ENCODE peak calls at places on chromosomes 16 and 17, in nine cellular contexts. One of them, this sample, is unnamed.

GRCh38 chr16:6967796-6968195 is 364.8 kb upstream of the RBFOX1 start:
- DNase-seq in RPMI8226: no peak
- DNase-seq in activated CD8-positive, alpha-beta memory T cell treated with anti-CD3 and anti-CD28 coated beads for 1 hour: no peak
- DNase-seq in cardiac septum: no peak
- DNase-seq in stimulated activated CD4-positive, alpha-beta T cell treated with anti-CD3 and anti-CD28 coated beads, Interleukin-2, amount 100 ng/mL, for 24 hours: no peak
- DNase-seq in NCI-H460: no peak
- DNase-seq in lower leg skin: no peak
- DNase-seq in ELR: no peak
- DNase-seq in upper lobe of left lung: no peak
- DNase-seq in this sample: no peak

GRCh38 chr17:80497726-80498241 is 21.4 kb upstream of the NPTX1 start:
- DNase-seq in RPMI8226: no peak
- DNase-seq in activated CD8-positive, alpha-beta memory T cell treated with anti-CD3 and anti-CD28 coated beads for 1 hour: no peak
- DNase-seq in cardiac septum: no peak
- DNase-seq in stimulated activated CD4-positive, alpha-beta T cell treated with anti-CD3 and anti-CD28 coated beads, Interleukin-2, amount 100 ng/mL, for 24 hours: no peak
- DNase-seq in NCI-H460: no peak
- DNase-seq in lower leg skin: no peak
- DNase-seq in ELR: peak
- DNase-seq in upper lobe of left lung: no peak
- DNase-seq in this sample: no peak

GRCh38 chr17:63950940-63951907 is 19.1 kb upstream of the CD79B start:
- DNase-seq in RPMI8226: peak
- DNase-seq in activated CD8-positive, alpha-beta memory T cell treated with anti-CD3 and anti-CD28 coated beads for 1 hour: no peak
- DNase-seq in cardiac septum: no peak
- DNase-seq in stimulated activated CD4-positive, alpha-beta T cell treated with anti-CD3 and anti-CD28 coated beads, Interleukin-2, amount 100 ng/mL, for 24 hours: peak
- DNase-seq in NCI-H460: no peak
- DNase-seq in lower leg skin: no peak
- DNase-seq in ELR: no peak
- DNase-seq in upper lobe of left lung: peak
- DNase-seq in this sample: no peak

GRCh38 chr17:11511696-11512095 is 86.6 kb upstream of the DNAH9 start:
- DNase-seq in RPMI8226: no peak
- DNase-seq in activated CD8-positive, alpha-beta memory T cell treated with anti-CD3 and anti-CD28 coated beads for 1 hour: no peak
- DNase-seq in cardiac septum: no peak
- DNase-seq in stimulated activated CD4-positive, alpha-beta T cell treated with anti-CD3 and anti-CD28 coated beads, Interleukin-2, amount 100 ng/mL, for 24 hours: no peak
- DNase-seq in NCI-H460: no peak
- DNase-seq in lower leg skin: no peak
- DNase-seq in ELR: no peak
- DNase-seq in upper lobe of left lung: peak
- DNase-seq in this sample: no peak

GRCh38 chr17:38585056-38585804 is 20.5 kb downstream of the SRCIN1 start:
- DNase-seq in RPMI8226: no peak
- DNase-seq in activated CD8-positive, alpha-beta memory T cell treated with anti-CD3 and anti-CD28 coated beads for 1 hour: no peak
- DNase-seq in cardiac septum: no peak
- DNase-seq in stimulated activated CD4-positive, alpha-beta T cell treated with anti-CD3 and anti-CD28 coated beads, Interleukin-2, amount 100 ng/mL, for 24 hours: no peak
- DNase-seq in NCI-H460: no peak
- DNase-seq in lower leg skin: no peak
- DNase-seq in ELR: no peak
- DNase-seq in upper lobe of left lung: no peak
- DNase-seq in this sample: no peak

GRCh38 chr17:2218426-2218825 is 85.2 kb downstream of the SMG6 start:
- DNase-seq in RPMI8226: no peak
- DNase-seq in activated CD8-positive, alpha-beta memory T cell treated with anti-CD3 and anti-CD28 coated beads for 1 hour: no peak
- DNase-seq in cardiac septum: no peak
- DNase-seq in stimulated activated CD4-positive, alpha-beta T cell treated with anti-CD3 and anti-CD28 coated beads, Interleukin-2, amount 100 ng/mL, for 24 hours: no peak
- DNase-seq in NCI-H460: no peak
- DNase-seq in lower leg skin: no peak
- DNase-seq in ELR: peak
- DNase-seq in upper lobe of left lung: no peak
- DNase-seq in this sample: no peak

GRCh38 chr16:1047123-1047522 is 25.4 kb upstream of the SSTR5 start:
- DNase-seq in RPMI8226: no peak
- DNase-seq in activated CD8-positive, alpha-beta memory T cell treated with anti-CD3 and anti-CD28 coated beads for 1 hour: no peak
- DNase-seq in cardiac septum: no peak
- DNase-seq in stimulated activated CD4-positive, alpha-beta T cell treated with anti-CD3 and anti-CD28 coated beads, Interleukin-2, amount 100 ng/mL, for 24 hours: no peak
- DNase-seq in NCI-H460: no peak
- DNase-seq in lower leg skin: no peak
- DNase-seq in ELR: no peak
- DNase-seq in upper lobe of left lung: no peak
- DNase-seq in this sample: no peak

GRCh38 chr17:65750678-65751077 is 189.2 kb upstream of the AXIN2 start:
- DNase-seq in RPMI8226: peak
- DNase-seq in activated CD8-positive, alpha-beta memory T cell treated with anti-CD3 and anti-CD28 coated beads for 1 hour: no peak
- DNase-seq in cardiac septum: peak
- DNase-seq in stimulated activated CD4-positive, alpha-beta T cell treated with anti-CD3 and anti-CD28 coated beads, Interleukin-2, amount 100 ng/mL, for 24 hours: peak
- DNase-seq in NCI-H460: peak
- DNase-seq in lower leg skin: peak
- DNase-seq in ELR: peak
- DNase-seq in upper lobe of left lung: peak
- DNase-seq in this sample: no peak

GRCh38 chr16:50696126-50696525 is 2.7 kb downstream of the NOD2 start:
- DNase-seq in RPMI8226: no peak
- DNase-seq in activated CD8-positive, alpha-beta memory T cell treated with anti-CD3 and anti-CD28 coated beads for 1 hour: no peak
- DNase-seq in cardiac septum: no peak
- DNase-seq in stimulated activated CD4-positive, alpha-beta T cell treated with anti-CD3 and anti-CD28 coated beads, Interleukin-2, amount 100 ng/mL, for 24 hours: no peak
- DNase-seq in NCI-H460: no peak
- DNase-seq in lower leg skin: no peak
- DNase-seq in ELR: no peak
- DNase-seq in upper lobe of left lung: peak
- DNase-seq in this sample: no peak

GRCh38 chr17:5821057-5821456 is 236.7 kb upstream of the NLRP1 start:
- DNase-seq in RPMI8226: no peak
- DNase-seq in activated CD8-positive, alpha-beta memory T cell treated with anti-CD3 and anti-CD28 coated beads for 1 hour: no peak
- DNase-seq in cardiac septum: no peak
- DNase-seq in stimulated activated CD4-positive, alpha-beta T cell treated with anti-CD3 and anti-CD28 coated beads, Interleukin-2, amount 100 ng/mL, for 24 hours: no peak
- DNase-seq in NCI-H460: no peak
- DNase-seq in lower leg skin: no peak
- DNase-seq in ELR: peak
- DNase-seq in upper lobe of left lung: no peak
- DNase-seq in this sample: no peak

GRCh38 chr16:66382171-66382965 is 15.9 kb downstream of the CDH5 start:
- DNase-seq in RPMI8226: no peak
- DNase-seq in activated CD8-positive, alpha-beta memory T cell treated with anti-CD3 and anti-CD28 coated beads for 1 hour: no peak
- DNase-seq in cardiac septum: no peak
- DNase-seq in stimulated activated CD4-positive, alpha-beta T cell treated with anti-CD3 and anti-CD28 coated beads, Interleukin-2, amount 100 ng/mL, for 24 hours: no peak
- DNase-seq in NCI-H460: no peak
- DNase-seq in lower leg skin: no peak
- DNase-seq in ELR: peak
- DNase-seq in upper lobe of left lung: no peak
- DNase-seq in this sample: no peak

GRCh38 chr17:7673239-7673638 is 14.1 kb downstream of the TP53 start:
- DNase-seq in RPMI8226: peak
- DNase-seq in activated CD8-positive, alpha-beta memory T cell treated with anti-CD3 and anti-CD28 coated beads for 1 hour: no peak
- DNase-seq in cardiac septum: no peak
- DNase-seq in stimulated activated CD4-positive, alpha-beta T cell treated with anti-CD3 and anti-CD28 coated beads, Interleukin-2, amount 100 ng/mL, for 24 hours: peak
- DNase-seq in NCI-H460: peak
- DNase-seq in lower leg skin: no peak
- DNase-seq in ELR: peak
- DNase-seq in upper lobe of left lung: no peak
- DNase-seq in this sample: no peak

GRCh38 chr16:4081577-4082021 is 34.6 kb downstream of the ADCY9 start:
- DNase-seq in RPMI8226: no peak
- DNase-seq in activated CD8-positive, alpha-beta memory T cell treated with anti-CD3 and anti-CD28 coated beads for 1 hour: peak
- DNase-seq in cardiac septum: no peak
- DNase-seq in stimulated activated CD4-positive, alpha-beta T cell treated with anti-CD3 and anti-CD28 coated beads, Interleukin-2, amount 100 ng/mL, for 24 hours: peak
- DNase-seq in NCI-H460: no peak
- DNase-seq in lower leg skin: no peak
- DNase-seq in ELR: no peak
- DNase-seq in upper lobe of left lung: no peak
- DNase-seq in this sample: no peak

GRCh38 chr17:54937018-54937417 is 31.4 kb downstream of the COX11 start:
- DNase-seq in RPMI8226: no peak
- DNase-seq in activated CD8-positive, alpha-beta memory T cell treated with anti-CD3 and anti-CD28 coated beads for 1 hour: no peak
- DNase-seq in cardiac septum: no peak
- DNase-seq in stimulated activated CD4-positive, alpha-beta T cell treated with anti-CD3 and anti-CD28 coated beads, Interleukin-2, amount 100 ng/mL, for 24 hours: no peak
- DNase-seq in NCI-H460: no peak
- DNase-seq in lower leg skin: no peak
- DNase-seq in ELR: no peak
- DNase-seq in upper lobe of left lung: no peak
- DNase-seq in this sample: no peak

GRCh38 chr17:70139449-70139993 is 29.8 kb upstream of the KCNJ2 start:
- DNase-seq in RPMI8226: no peak
- DNase-seq in activated CD8-positive, alpha-beta memory T cell treated with anti-CD3 and anti-CD28 coated beads for 1 hour: no peak
- DNase-seq in cardiac septum: no peak
- DNase-seq in stimulated activated CD4-positive, alpha-beta T cell treated with anti-CD3 and anti-CD28 coated beads, Interleukin-2, amount 100 ng/mL, for 24 hours: no peak
- DNase-seq in NCI-H460: no peak
- DNase-seq in lower leg skin: no peak
- DNase-seq in ELR: no peak
- DNase-seq in upper lobe of left lung: no peak
- DNase-seq in this sample: no peak

GRCh38 chr17:32916134-32916533 is 11.8 kb upstream of the TMEM98 start:
- DNase-seq in RPMI8226: no peak
- DNase-seq in activated CD8-positive, alpha-beta memory T cell treated with anti-CD3 and anti-CD28 coated beads for 1 hour: no peak
- DNase-seq in cardiac septum: no peak
- DNase-seq in stimulated activated CD4-positive, alpha-beta T cell treated with anti-CD3 and anti-CD28 coated beads, Interleukin-2, amount 100 ng/mL, for 24 hours: no peak
- DNase-seq in NCI-H460: no peak
- DNase-seq in lower leg skin: no peak
- DNase-seq in ELR: no peak
- DNase-seq in upper lobe of left lung: no peak
- DNase-seq in this sample: no peak

GRCh38 chr16:89219365-89219764 is 1.9 kb downstream of the ZNF778 start:
- DNase-seq in RPMI8226: no peak
- DNase-seq in activated CD8-positive, alpha-beta memory T cell treated with anti-CD3 and anti-CD28 coated beads for 1 hour: no peak
- DNase-seq in cardiac septum: no peak
- DNase-seq in stimulated activated CD4-positive, alpha-beta T cell treated with anti-CD3 and anti-CD28 coated beads, Interleukin-2, amount 100 ng/mL, for 24 hours: no peak
- DNase-seq in NCI-H460: no peak
- DNase-seq in lower leg skin: no peak
- DNase-seq in ELR: no peak
- DNase-seq in upper lobe of left lung: no peak
- DNase-seq in this sample: no peak

GRCh38 chr16:89138513-89138795 is 33.1 kb upstream of the CDH15 start:
- DNase-seq in RPMI8226: no peak
- DNase-seq in activated CD8-positive, alpha-beta memory T cell treated with anti-CD3 and anti-CD28 coated beads for 1 hour: no peak
- DNase-seq in cardiac septum: no peak
- DNase-seq in stimulated activated CD4-positive, alpha-beta T cell treated with anti-CD3 and anti-CD28 coated beads, Interleukin-2, amount 100 ng/mL, for 24 hours: no peak
- DNase-seq in NCI-H460: no peak
- DNase-seq in lower leg skin: no peak
- DNase-seq in ELR: no peak
- DNase-seq in upper lobe of left lung: no peak
- DNase-seq in this sample: no peak

GRCh38 chr17:41620583-41621434 is 3.6 kb downstream of the KRT17 start:
- DNase-seq in RPMI8226: no peak
- DNase-seq in activated CD8-positive, alpha-beta memory T cell treated with anti-CD3 and anti-CD28 coated beads for 1 hour: no peak
- DNase-seq in cardiac septum: no peak
- DNase-seq in stimulated activated CD4-positive, alpha-beta T cell treated with anti-CD3 and anti-CD28 coated beads, Interleukin-2, amount 100 ng/mL, for 24 hours: no peak
- DNase-seq in NCI-H460: no peak
- DNase-seq in lower leg skin: no peak
- DNase-seq in ELR: no peak
- DNase-seq in upper lobe of left lung: no peak
- DNase-seq in this sample: no peak

GRCh38 chr17:48608494-48608834 is 2.4 kb downstream of the HOXB7 start:
- DNase-seq in RPMI8226: no peak
- DNase-seq in activated CD8-positive, alpha-beta memory T cell treated with anti-CD3 and anti-CD28 coated beads for 1 hour: no peak
- DNase-seq in cardiac septum: no peak
- DNase-seq in stimulated activated CD4-positive, alpha-beta T cell treated with anti-CD3 and anti-CD28 coated beads, Interleukin-2, amount 100 ng/mL, for 24 hours: no peak
- DNase-seq in NCI-H460: no peak
- DNase-seq in lower leg skin: no peak
- DNase-seq in ELR: no peak
- DNase-seq in upper lobe of left lung: no peak
- DNase-seq in this sample: no peak

GRCh38 chr17:76540381-76541300 is 797 bp downstream of the PRCD start:
- DNase-seq in RPMI8226: peak
- DNase-seq in activated CD8-positive, alpha-beta memory T cell treated with anti-CD3 and anti-CD28 coated beads for 1 hour: no peak
- DNase-seq in cardiac septum: peak
- DNase-seq in stimulated activated CD4-positive, alpha-beta T cell treated with anti-CD3 and anti-CD28 coated beads, Interleukin-2, amount 100 ng/mL, for 24 hours: peak
- DNase-seq in NCI-H460: peak
- DNase-seq in lower leg skin: peak
- DNase-seq in ELR: peak
- DNase-seq in upper lobe of left lung: peak
- DNase-seq in this sample: no peak

GRCh38 chr17:28643979-28644781 is 778 bp downstream of the BLTP2 start:
- DNase-seq in RPMI8226: peak
- DNase-seq in activated CD8-positive, alpha-beta memory T cell treated with anti-CD3 and anti-CD28 coated beads for 1 hour: no peak
- DNase-seq in cardiac septum: peak
- DNase-seq in stimulated activated CD4-positive, alpha-beta T cell treated with anti-CD3 and anti-CD28 coated beads, Interleukin-2, amount 100 ng/mL, for 24 hours: peak
- DNase-seq in NCI-H460: peak
- DNase-seq in lower leg skin: peak
- DNase-seq in ELR: peak
- DNase-seq in upper lobe of left lung: peak
- DNase-seq in this sample: no peak

GRCh38 chr16:57786632-57787518 is 15.4 kb downstream of the KIFC3 start:
- DNase-seq in RPMI8226: no peak
- DNase-seq in activated CD8-positive, alpha-beta memory T cell treated with anti-CD3 and anti-CD28 coated beads for 1 hour: no peak
- DNase-seq in cardiac septum: peak
- DNase-seq in stimulated activated CD4-positive, alpha-beta T cell treated with anti-CD3 and anti-CD28 coated beads, Interleukin-2, amount 100 ng/mL, for 24 hours: no peak
- DNase-seq in NCI-H460: no peak
- DNase-seq in lower leg skin: no peak
- DNase-seq in ELR: no peak
- DNase-seq in upper lobe of left lung: peak
- DNase-seq in this sample: no peak

GRCh38 chr16:59210955-59211541 is 476.9 kb upstream of the GOT2 start:
- DNase-seq in RPMI8226: no peak
- DNase-seq in activated CD8-positive, alpha-beta memory T cell treated with anti-CD3 and anti-CD28 coated beads for 1 hour: no peak
- DNase-seq in cardiac septum: no peak
- DNase-seq in stimulated activated CD4-positive, alpha-beta T cell treated with anti-CD3 and anti-CD28 coated beads, Interleukin-2, amount 100 ng/mL, for 24 hours: no peak
- DNase-seq in NCI-H460: peak
- DNase-seq in lower leg skin: no peak
- DNase-seq in ELR: peak
- DNase-seq in upper lobe of left lung: no peak
- DNase-seq in this sample: no peak

GRCh38 chr16:10368984-10369551 is 16.8 kb upstream of the ATF7IP2 start:
- DNase-seq in RPMI8226: no peak
- DNase-seq in activated CD8-positive, alpha-beta memory T cell treated with anti-CD3 and anti-CD28 coated beads for 1 hour: no peak
- DNase-seq in cardiac septum: no peak
- DNase-seq in stimulated activated CD4-positive, alpha-beta T cell treated with anti-CD3 and anti-CD28 coated beads, Interleukin-2, amount 100 ng/mL, for 24 hours: no peak
- DNase-seq in NCI-H460: peak
- DNase-seq in lower leg skin: no peak
- DNase-seq in ELR: no peak
- DNase-seq in upper lobe of left lung: no peak
- DNase-seq in this sample: no peak